ENCODE peak calls at places on chromosome 14, in eight cellular contexts. H is HFF-Myc, D is tibial nerve, O is progenitor cell of endocrine pancreas, Z is OCI-LY7, E is upper lobe of right lung, K is RWPE1, M is GM12878. P is an unnamed sample.

GRCh38 chr14:62947291-62947690 is 98.0 kb downstream of the KCNH5 start:
- DNase-seq in H (no peak), D (no peak), O (no peak), Z (no peak), E (no peak), K (no peak), M (no peak), P (no peak)

GRCh38 chr14:23639048-23639890 is 3.1 kb downstream of the DHRS2 start:
- DNase-seq in H (no peak), D (no peak), O (no peak), Z (no peak), E (no peak), K (no peak), M (no peak), P (no peak)

GRCh38 chr14:77086017-77086727 is 11.9 kb upstream of the CIPC start:
- DNase-seq in H (no peak), D (no peak), O (no peak), Z (no peak), E (no peak), K (peak), M (no peak), P (no peak)

GRCh38 chr14:76937181-76938091 is 91.1 kb downstream of the IRF2BPL start:
- DNase-seq in H (no peak), D (no peak), O (no peak), Z (no peak), E (no peak), K (peak), M (no peak), P (no peak)

GRCh38 chr14:94423465-94424056 is 29.0 kb downstream of the SERPINA11 start:
- DNase-seq in H (peak), D (peak), O (peak), Z (peak), E (peak), K (peak), M (peak), P (peak)

GRCh38 chr14:91987192-91987591 is 39.7 kb upstream of the FBLN5 start:
- DNase-seq in H (no peak), D (no peak), O (no peak), Z (no peak), E (no peak), K (no peak), M (no peak), P (no peak)

GRCh38 chr14:29734732-29735131 is 192.9 kb downstream of the PRKD1 start:
- DNase-seq in H (no peak), D (no peak), O (no peak), Z (no peak), E (no peak), K (no peak), M (no peak), P (no peak)

GRCh38 chr14:81206115-81206514 is 14.6 kb downstream of the GTF2A1 start:
- DNase-seq in H (no peak), D (no peak), O (no peak), Z (no peak), E (no peak), K (no peak), M (no peak), P (no peak)

GRCh38 chr14:75577090-75577489 is 1.3 kb upstream of the FLVCR2 start:
- DNase-seq in H (no peak), D (no peak), O (no peak), Z (no peak), E (no peak), K (no peak), M (no peak), P (no peak)

GRCh38 chr14:26866741-26867140 is 268.9 kb upstream of the NOVA1 start:
- DNase-seq in H (no peak), D (no peak), O (no peak), Z (no peak), E (no peak), K (no peak), M (no peak), P (no peak)

GRCh38 chr14:77988966-77989365 is 181.2 kb upstream of the NRXN3 start:
- DNase-seq in H (peak), D (peak), O (no peak), Z (no peak), E (no peak), K (no peak), M (no peak), P (peak)

GRCh38 chr14:32230695-32231280 is 27.7 kb upstream of the RNU6-8 start:
- DNase-seq in H (peak), D (no peak), O (no peak), Z (no peak), E (no peak), K (peak), M (no peak), P (peak)

GRCh38 chr14:38721822-38722431 is 381.1 kb downstream of the SEC23A start:
- DNase-seq in H (peak), D (peak), O (peak), Z (peak), E (no peak), K (peak), M (peak), P (peak)

GRCh38 chr14:69997849-69998248 is 118.6 kb downstream of the SMOC1 start:
- DNase-seq in H (no peak), D (no peak), O (no peak), Z (no peak), E (no peak), K (peak), M (no peak), P (no peak)

GRCh38 chr14:77181603-77182437 is at the start of gene TMEM63C:
- DNase-seq in H (no peak), D (no peak), O (peak), Z (peak), E (no peak), K (peak), M (peak), P (no peak)

GRCh38 chr14:93079865-93080403 is 35.8 kb downstream of the ITPK1 start:
- DNase-seq in H (no peak), D (no peak), O (no peak), Z (no peak), E (no peak), K (no peak), M (no peak), P (no peak)

GRCh38 chr14:77040995-77041744 is 12.7 kb upstream of the IRF2BPL start:
- DNase-seq in H (no peak), D (no peak), O (no peak), Z (no peak), E (no peak), K (no peak), M (no peak), P (no peak)

GRCh38 chr14:79136437-79137430 is 966.6 kb downstream of the NRXN3 start:
- DNase-seq in H (no peak), D (no peak), O (no peak), Z (no peak), E (no peak), K (no peak), M (no peak), P (no peak)

GRCh38 chr14:49882826-49883694 is 9.8 kb upstream of the ARF6 start:
- DNase-seq in H (no peak), D (no peak), O (no peak), Z (no peak), E (no peak), K (no peak), M (no peak), P (no peak)

GRCh38 chr14:22370084-22370847 is 218.8 kb downstream of the DAD1 start:
- DNase-seq in H (no peak), D (no peak), O (no peak), Z (no peak), E (peak), K (peak), M (no peak), P (no peak)

GRCh38 chr14:37270629-37271028 is 72.9 kb downstream of the MIPOL1 start:
- DNase-seq in H (no peak), D (no peak), O (no peak), Z (no peak), E (no peak), K (no peak), M (no peak), P (no peak)

GRCh38 chr14:68936476-68936875 is 42.6 kb downstream of the ACTN1 start:
- DNase-seq in H (no peak), D (no peak), O (no peak), Z (no peak), E (no peak), K (no peak), M (no peak), P (no peak)

GRCh38 chr14:68938515-68939423 is 40.3 kb downstream of the ACTN1 start:
- DNase-seq in H (no peak), D (no peak), O (no peak), Z (no peak), E (no peak), K (no peak), M (no peak), P (no peak)

GRCh38 chr14:68936980-68937379 is 42.1 kb downstream of the ACTN1 start:
- DNase-seq in H (no peak), D (no peak), O (no peak), Z (no peak), E (no peak), K (no peak), M (no peak), P (no peak)

GRCh38 chr14:68939424-68939892 is 39.6 kb downstream of the ACTN1 start:
- DNase-seq in H (no peak), D (no peak), O (no peak), Z (no peak), E (no peak), K (no peak), M (no peak), P (no peak)

DNA sequence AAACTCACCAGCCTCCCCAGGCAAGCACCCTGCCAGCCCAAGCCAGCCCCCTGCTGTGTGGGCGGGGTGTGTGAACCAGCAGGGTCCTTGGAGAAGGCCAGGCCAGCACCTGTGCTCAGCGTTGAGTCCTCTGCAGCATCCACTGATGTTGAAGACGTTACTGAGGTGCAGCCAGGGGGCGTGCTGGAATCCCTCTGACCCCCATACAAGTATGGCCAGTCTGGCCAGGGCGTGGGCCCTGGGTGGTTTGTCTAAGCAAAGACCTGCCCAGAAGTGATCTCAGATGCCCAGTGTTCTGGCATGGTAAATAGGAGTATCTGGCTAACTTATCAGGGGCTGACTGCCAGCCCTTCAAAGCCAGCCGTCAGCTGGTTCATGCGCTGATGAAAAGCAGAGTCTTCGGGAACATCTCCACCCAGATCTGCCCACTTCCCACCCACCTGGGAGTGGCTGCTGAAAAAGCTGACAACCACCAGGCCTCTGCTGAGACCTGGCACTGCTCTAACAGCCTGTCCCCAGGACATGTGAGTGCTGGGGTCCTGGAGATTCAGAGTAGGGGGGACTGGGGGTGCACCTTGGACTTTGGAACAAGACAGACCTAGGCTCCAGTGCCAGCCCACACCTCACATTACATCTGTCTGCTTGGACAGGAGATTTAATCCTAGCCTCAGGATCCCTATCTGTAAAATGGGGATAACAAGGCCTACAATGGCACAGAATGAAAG is 41.1 kb downstream of the ACTN1 start:
- DNase-seq in H (no peak), D (peak), O (no peak), Z (no peak), E (no peak), K (no peak), M (no peak), P (no peak)
- TF ChIP-seq CTCF in H (no peak), D (no peak), O (peak), Z (no peak), E (peak), K (no peak), M (no peak), P (peak)

GRCh38 chr14:73777420-73777819 is 63.2 kb upstream of the PNMA1 start:
- DNase-seq in H (no peak), D (no peak), O (no peak), Z (peak), E (no peak), K (no peak), M (no peak), P (no peak)
- TF ChIP-seq CTCF in H (no peak), D (no peak), O (no peak), Z (peak), E (peak), K (no peak), M (no peak), P (no peak)

GRCh38 chr14:74018704-74019407 is at the start of the genes BBOF1 and ENTPD5:
- DNase-seq in H (no peak), D (peak), O (peak), Z (peak), E (peak), K (peak), M (peak), P (peak)
- TF ChIP-seq CTCF in H (no peak), D (no peak), O (no peak), Z (no peak), E (no peak), K (no peak), M (no peak), P (no peak)

GRCh38 chr14:100384819-100385813 is 62.0 kb downstream of the SLC25A47 start:
- DNase-seq in H (no peak), D (no peak), O (no peak), Z (peak), E (no peak), K (peak), M (no peak), P (no peak)
- TF ChIP-seq CTCF in H (peak), D (peak), O (peak), Z (peak), E (peak), K (peak), M (peak), P (peak)

GRCh38 chr14:58884442-58884841 is 246.7 kb downstream of the DACT1 start:
- DNase-seq in H (no peak), D (no peak), O (no peak), Z (peak), E (no peak), K (no peak), M (no peak), P (no peak)
- TF ChIP-seq CTCF in H (peak), D (no peak), O (peak), Z (peak), E (peak), K (peak), M (peak), P (peak)

GRCh38 chr14:20818861-20819260 is 16.2 kb upstream of the RNASE1 start:
- DNase-seq in H (no peak), D (no peak), O (no peak), Z (no peak), E (no peak), K (no peak), M (no peak), P (no peak)
- TF ChIP-seq CTCF in H (peak), D (no peak), O (no peak), Z (peak), E (no peak), K (no peak), M (peak), P (no peak)

GRCh38 chr14:34766060-34766459 is 51.7 kb upstream of the CFL2 start:
- DNase-seq in H (no peak), D (no peak), O (no peak), Z (no peak), E (no peak), K (no peak), M (no peak), P (no peak)
- TF ChIP-seq CTCF in H (peak), D (no peak), O (peak), Z (peak), E (no peak), K (no peak), M (no peak), P (no peak)

GRCh38 chr14:100289916-100290606 is 16.2 kb downstream of the SLC25A29 start:
- DNase-seq in H (no peak), D (no peak), O (no peak), Z (no peak), E (peak), K (no peak), M (no peak), P (no peak)
- TF ChIP-seq CTCF in H (no peak), D (no peak), O (no peak), Z (no peak), E (no peak), K (no peak), M (no peak), P (no peak)

GRCh38 chr14:65500075-65500474 is 87.5 kb downstream of the FUT8 start:
- DNase-seq in H (no peak), D (no peak), O (no peak), Z (no peak), E (no peak), K (no peak), M (no peak), P (no peak)

GRCh38 chr14:65502676-65503124 is 90.2 kb downstream of the FUT8 start:
- DNase-seq in H (no peak), D (no peak), O (no peak), Z (no peak), E (no peak), K (peak), M (peak), P (no peak)

GRCh38 chr14:65496178-65496993 is 83.9 kb downstream of the FUT8 start:
- DNase-seq in H (no peak), D (no peak), O (no peak), Z (no peak), E (no peak), K (no peak), M (no peak), P (no peak)

GRCh38 chr14:65499138-65499537 is 86.6 kb downstream of the FUT8 start:
- DNase-seq in H (no peak), D (no peak), O (no peak), Z (no peak), E (no peak), K (no peak), M (no peak), P (no peak)

DNA sequence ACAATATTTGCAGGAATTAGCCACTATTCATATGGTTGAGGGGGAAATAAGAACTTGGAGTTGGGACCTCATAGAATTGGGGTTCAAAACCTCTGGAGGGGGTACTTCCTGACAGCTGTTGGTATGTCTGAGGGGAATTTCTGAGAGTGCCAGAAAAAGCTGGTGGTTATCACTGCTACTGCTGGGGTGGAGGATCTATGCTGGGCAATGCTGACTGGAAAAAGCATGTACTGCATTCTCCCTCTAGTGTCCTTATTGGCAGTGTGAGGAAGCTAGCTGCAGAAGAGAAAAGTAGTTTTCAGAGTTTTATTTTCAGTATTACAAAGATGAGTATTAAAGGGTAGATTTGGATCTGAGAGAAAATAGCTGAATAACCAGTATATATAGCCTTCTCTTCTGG is 88.8 kb downstream of the FUT8 start:
- DNase-seq in H (no peak), D (no peak), O (no peak), Z (no peak), E (no peak), K (no peak), M (peak), P (no peak)
- TF ChIP-seq CTCF in H (no peak), D (no peak), O (no peak), Z (peak), E (no peak), K (no peak), M (peak), P (no peak)

DNA sequence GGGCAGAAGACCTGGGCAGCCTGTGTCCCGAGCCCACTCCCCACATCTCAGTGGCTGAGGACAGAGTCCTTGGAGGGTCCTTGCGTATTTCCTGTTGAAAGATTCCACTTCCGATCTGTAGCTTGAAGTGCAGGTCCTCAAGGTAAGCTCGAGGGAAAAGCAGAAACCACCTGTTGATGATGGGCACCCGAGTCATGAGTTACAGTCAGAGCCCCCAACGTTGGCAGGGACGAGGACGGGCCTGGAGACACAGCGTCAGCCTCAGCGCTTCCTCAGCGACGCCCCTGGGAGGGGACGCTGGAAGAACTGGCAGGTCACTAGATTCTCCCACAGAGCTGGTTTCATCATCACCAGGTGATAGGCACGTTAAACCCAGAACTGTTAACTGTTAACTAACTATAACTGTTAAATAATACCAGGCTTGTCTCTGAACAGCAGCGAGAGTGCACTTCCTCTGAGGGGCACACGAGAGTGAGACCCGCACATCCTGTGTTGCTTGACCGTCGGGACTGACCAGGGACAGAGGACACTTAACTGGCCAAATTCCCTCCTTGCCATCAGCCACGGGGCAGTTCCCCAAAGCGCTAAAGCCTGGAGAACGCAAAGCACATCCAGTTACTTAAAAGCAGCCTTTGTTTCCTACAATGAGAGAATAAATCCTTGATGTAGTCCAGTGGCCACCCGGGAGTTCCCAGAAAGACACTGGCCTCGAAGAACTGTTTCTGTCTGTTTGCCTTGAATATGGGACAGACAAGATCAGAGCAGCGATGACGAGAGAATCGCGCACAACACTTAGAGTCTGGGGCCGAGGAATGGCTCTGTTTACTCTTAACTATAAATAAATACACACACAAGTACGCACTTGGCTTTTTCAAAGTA is 102.0 kb downstream of the TNFAIP2 start:
- DNase-seq in H (no peak), D (no peak), O (no peak), Z (no peak), E (no peak), K (no peak), M (no peak), P (no peak)
- TF ChIP-seq CTCF in H (no peak), D (no peak), O (no peak), Z (no peak), E (no peak), K (no peak), M (no peak), P (no peak)